ENCODE peak calls at places on chromosomes 11 and 22, in five cellular contexts. D, C, O, J and N are unnamed samples.
A peak's percentile ranks its signal among the peaks of the same experiment; 100 is the strongest.

GRCh38 chr11:117814766-117815261 is 9.7 kb downstream of the FXYD2 start:
- DNase-seq in D (peak; percentile 67), C (no peak), O (peak; percentile 68), J (peak; percentile 82), N (peak; percentile 83)

GRCh38 chr11:103676413-103676812 is 360.0 kb upstream of the DDI1 start:
- DNase-seq in D (no peak), C (no peak), O (no peak), J (no peak), N (no peak)

GRCh38 chr22:27782065-27782464 is 19.5 kb downstream of the MN1 start:
- DNase-seq in D (no peak), C (no peak), O (no peak), J (no peak), N (no peak)

GRCh38 chr22:39092111-39092867 is 4.8 kb upstream of the APOBEC3H start:
- DNase-seq in D (no peak), C (no peak), O (no peak), J (no peak), N (no peak)

GRCh38 chr11:102592634-102593581 is 32.2 kb downstream of the MMP20 start:
- DNase-seq in D (no peak), C (no peak), O (no peak), J (no peak), N (no peak)

GRCh38 chr11:76077575-76078150 is 128.6 kb downstream of the WNT11 start:
- DNase-seq in D (no peak), C (no peak), O (no peak), J (no peak), N (no peak)

GRCh38 chr11:118343248-118343647 is 743 bp upstream of the CD3D start:
- DNase-seq in D (no peak), C (no peak), O (no peak), J (no peak), N (no peak)

GRCh38 chr11:117122546-117122945 is 21.5 kb upstream of the PAFAH1B2 start:
- DNase-seq in D (no peak), C (no peak), O (no peak), J (no peak), N (no peak)

GRCh38 chr22:48553694-48554308 is 1273.9 kb downstream of the BRD1 start:
- DNase-seq in D (no peak), C (no peak), O (no peak), J (no peak), N (no peak)

GRCh38 chr11:126423154-126423553 is 67.7 kb downstream of the ST3GAL4 start:
- DNase-seq in D (no peak), C (no peak), O (no peak), J (no peak), N (no peak)

GRCh38 chr22:28426346-28427132 is 253.1 kb downstream of the TTC28 start:
- DNase-seq in D (no peak), C (no peak), O (no peak), J (no peak), N (no peak)

GRCh38 chr11:120137611-120138521 is at the start of gene TRIM29:
- DNase-seq in D (no peak), C (no peak), O (no peak), J (no peak), N (no peak)

GRCh38 chr11:72700026-72700610 is 25.9 kb upstream of the PDE2A start:
- DNase-seq in D (no peak), C (no peak), O (no peak), J (no peak), N (no peak)

GRCh38 chr22:27347951-27348350 is 453.6 kb downstream of the MN1 start:
- DNase-seq in D (no peak), C (no peak), O (no peak), J (no peak), N (no peak)

GRCh38 chr11:15810581-15810980 is 545.8 kb downstream of the SOX6 start:
- DNase-seq in D (no peak), C (no peak), O (no peak), J (no peak), N (no peak)

GRCh38 chr11:27237641-27238040 is 125.4 kb downstream of the CCDC34 start:
- DNase-seq in D (no peak), C (no peak), O (no peak), J (no peak), N (no peak)

GRCh38 chr11:5291207-5291838 is 10.4 kb downstream of the OR51B4 start:
- DNase-seq in D (no peak), C (no peak), O (no peak), J (no peak), N (no peak)

GRCh38 chr11:119585038-119585666 is 143.8 kb downstream of the NECTIN1 start:
- DNase-seq in D (no peak), C (no peak), O (no peak), J (no peak), N (no peak)

GRCh38 chr22:48744967-48745841 is 1082.5 kb downstream of the BRD1 start:
- DNase-seq in D (no peak), C (no peak), O (no peak), J (no peak), N (no peak)

GRCh38 chr11:17643506-17644405 is 75.6 kb upstream of the MYOD1 start:
- DNase-seq in D (no peak), C (no peak), O (no peak), J (no peak), N (no peak)

GRCh38 chr11:118694185-118694584 is 14.7 kb upstream of the TREH start:
- DNase-seq in D (no peak), C (no peak), O (no peak), J (no peak), N (no peak)

GRCh38 chr11:46607516-46607915 is 9.5 kb downstream of the HARBI1 start:
- DNase-seq in D (no peak), C (no peak), O (no peak), J (no peak), N (no peak)

GRCh38 chr22:44395116-44396005 is 82.6 kb upstream of the SHISAL1 start:
- DNase-seq in D (no peak), C (no peak), O (no peak), J (no peak), N (no peak)

GRCh38 chr11:2798951-2799761 is 86.4 kb downstream of the CDKN1C start:
- DNase-seq in D (no peak), C (no peak), O (no peak), J (no peak), N (no peak)

GRCh38 chr11:28009383-28009782 is 98.6 kb downstream of the KIF18A start:
- DNase-seq in D (no peak), C (no peak), O (no peak), J (no peak), N (no peak)

GRCh38 chr11:104060820-104061219 is 24.4 kb downstream of the DDI1 start:
- DNase-seq in D (no peak), C (no peak), O (no peak), J (no peak), N (no peak)

GRCh38 chr11:108902027-108902469 is 237.2 kb downstream of the DDX10 start:
- DNase-seq in D (no peak), C (no peak), O (no peak), J (no peak), N (no peak)

GRCh38 chr11:45816614-45817013 is 11.7 kb downstream of the SLC35C1 start:
- DNase-seq in D (no peak), C (no peak), O (no peak), J (no peak), N (no peak)

GRCh38 chr22:26273011-26273675 is 103.9 kb downstream of the SEZ6L start:
- DNase-seq in D (no peak), C (peak; percentile 22), O (no peak), J (no peak), N (no peak)